ENCODE peak calls at places on chromosomes 7 and 10, in four cellular contexts. One of them, this sample, is unnamed.

GRCh38 chr7:124323597-124323996 is 290.7 kb upstream of the TMEM229A start:
- DNase-seq in vagina: no peak
- DNase-seq in upper lobe of right lung: no peak
- DNase-seq in left ventricle myocardium inferior: no peak
- DNase-seq in this sample: no peak

GRCh38 chr7:101935521-101936141 is 118.2 kb downstream of the CUX1 start:
- DNase-seq in vagina: no peak
- DNase-seq in left ventricle myocardium inferior: peak; percentile 79
- DNase-seq in upper lobe of right lung: peak; percentile 35
- DNase-seq in this sample: no peak

GRCh38 chr7:43873300-43873699 is 4.0 kb upstream of the MRPS24 start:
- DNase-seq in vagina: no peak
- DNase-seq in left ventricle myocardium inferior: peak; percentile 46
- DNase-seq in upper lobe of right lung: no peak
- DNase-seq in this sample: no peak

GRCh38 chr7:116953372-116953726 is at the start of gene ST7:
- DNase-seq in left ventricle myocardium inferior: peak; percentile 51
- DNase-seq in vagina: no peak
- DNase-seq in upper lobe of right lung: no peak
- DNase-seq in this sample: peak; percentile 78

GRCh38 chr10:77163670-77164348 is 473.8 kb downstream of the KCNMA1 start:
- DNase-seq in vagina: no peak
- DNase-seq in left ventricle myocardium inferior: no peak
- DNase-seq in upper lobe of right lung: no peak
- DNase-seq in this sample: no peak

GRCh38 chr7:159099711-159100231 is 44.9 kb downstream of the VIPR2 start:
- DNase-seq in left ventricle myocardium inferior: peak; percentile 14
- DNase-seq in vagina: no peak
- DNase-seq in upper lobe of right lung: peak; percentile 43
- DNase-seq in this sample: no peak

GRCh38 chr10:15262036-15262713 is 93.7 kb upstream of the NMT2 start:
- DNase-seq in left ventricle myocardium inferior: no peak
- DNase-seq in upper lobe of right lung: no peak
- DNase-seq in vagina: no peak
- DNase-seq in this sample: peak; percentile 11

GRCh38 chr10:21191512-21191911 is 294.4 kb upstream of the NEBL start:
- DNase-seq in upper lobe of right lung: no peak
- DNase-seq in vagina: no peak
- DNase-seq in left ventricle myocardium inferior: no peak
- DNase-seq in this sample: no peak

GRCh38 chr7:70376561-70377031 is 755.3 kb upstream of the GALNT17 start:
- DNase-seq in upper lobe of right lung: no peak
- DNase-seq in vagina: no peak
- DNase-seq in left ventricle myocardium inferior: no peak
- DNase-seq in this sample: no peak

GRCh38 chr10:72244573-72245038 is 28.5 kb upstream of the ASCC1 start:
- DNase-seq in left ventricle myocardium inferior: peak; percentile 3
- DNase-seq in upper lobe of right lung: no peak
- DNase-seq in vagina: no peak
- DNase-seq in this sample: no peak

GRCh38 chr7:140078392-140078791 is 15.6 kb upstream of the PARP12 start:
- DNase-seq in upper lobe of right lung: no peak
- DNase-seq in left ventricle myocardium inferior: no peak
- DNase-seq in vagina: no peak
- DNase-seq in this sample: no peak

GRCh38 chr7:23121175-23121574 is 15.6 kb downstream of the KLHL7 start:
- DNase-seq in upper lobe of right lung: no peak
- DNase-seq in vagina: no peak
- DNase-seq in left ventricle myocardium inferior: no peak
- DNase-seq in this sample: no peak

GRCh38 chr10:101442456-101442800 is 88.5 kb downstream of the BTRC start:
- DNase-seq in vagina: no peak
- DNase-seq in upper lobe of right lung: no peak
- DNase-seq in left ventricle myocardium inferior: no peak
- DNase-seq in this sample: no peak

GRCh38 chr10:22624289-22624738 is 90.1 kb downstream of the PIP4K2A start:
- DNase-seq in vagina: no peak
- DNase-seq in upper lobe of right lung: no peak
- DNase-seq in left ventricle myocardium inferior: no peak
- DNase-seq in this sample: no peak

GRCh38 chr7:51034531-51035264 is 252.0 kb upstream of the GRB10 start:
- DNase-seq in vagina: no peak
- DNase-seq in left ventricle myocardium inferior: no peak
- DNase-seq in upper lobe of right lung: no peak
- DNase-seq in this sample: no peak

GRCh38 chr7:116740758-116741462 is 68.9 kb downstream of the MET start:
- DNase-seq in vagina: no peak
- DNase-seq in upper lobe of right lung: no peak
- DNase-seq in left ventricle myocardium inferior: no peak
- DNase-seq in this sample: no peak

GRCh38 chr7:22393825-22394458 is 37.0 kb upstream of the RAPGEF5 start:
- DNase-seq in upper lobe of right lung: no peak
- DNase-seq in left ventricle myocardium inferior: no peak
- DNase-seq in vagina: no peak
- DNase-seq in this sample: no peak

GRCh38 chr10:47034511-47035051 is 123.4 kb downstream of the PTPN20 start:
- DNase-seq in left ventricle myocardium inferior: no peak
- DNase-seq in vagina: no peak
- DNase-seq in upper lobe of right lung: peak; percentile 43
- DNase-seq in this sample: no peak

GRCh38 chr7:94414481-94414880 is 19.8 kb downstream of the COL1A2 start:
- DNase-seq in upper lobe of right lung: no peak
- DNase-seq in left ventricle myocardium inferior: no peak
- DNase-seq in vagina: no peak
- DNase-seq in this sample: no peak

GRCh38 chr10:111075577-111076185 is 1.1 kb upstream of the ADRA2A start:
- DNase-seq in left ventricle myocardium inferior: no peak
- DNase-seq in vagina: no peak
- DNase-seq in upper lobe of right lung: no peak
- DNase-seq in this sample: no peak

GRCh38 chr10:16832351-16833080 is 15.3 kb upstream of the RSU1 start:
- DNase-seq in vagina: no peak
- DNase-seq in upper lobe of right lung: no peak
- DNase-seq in left ventricle myocardium inferior: no peak
- DNase-seq in this sample: no peak

GRCh38 chr10:96964131-96964530 is 132.0 kb downstream of the LCOR start:
- DNase-seq in vagina: no peak
- DNase-seq in left ventricle myocardium inferior: no peak
- DNase-seq in upper lobe of right lung: no peak
- DNase-seq in this sample: no peak

GRCh38 chr10:127962205-127962604 is 55.3 kb downstream of the PTPRE start:
- DNase-seq in upper lobe of right lung: no peak
- DNase-seq in left ventricle myocardium inferior: no peak
- DNase-seq in vagina: no peak
- DNase-seq in this sample: no peak

GRCh38 chr10:35546824-35547225 is 58.3 kb upstream of the GJD4 start:
- DNase-seq in upper lobe of right lung: no peak
- DNase-seq in vagina: no peak
- DNase-seq in left ventricle myocardium inferior: no peak
- DNase-seq in this sample: no peak

GRCh38 chr7:118153551-118154177 is 30.3 kb upstream of the LSM8 start:
- DNase-seq in vagina: no peak
- DNase-seq in left ventricle myocardium inferior: no peak
- DNase-seq in upper lobe of right lung: no peak
- DNase-seq in this sample: peak; percentile 26

GRCh38 chr10:73262105-73262730 is 9.8 kb upstream of the MRPS16 start:
- DNase-seq in vagina: no peak
- DNase-seq in left ventricle myocardium inferior: no peak
- DNase-seq in upper lobe of right lung: no peak
- DNase-seq in this sample: no peak

GRCh38 chr7:64078699-64078994 is 33.4 kb downstream of the ZNF727 start:
- DNase-seq in left ventricle myocardium inferior: no peak
- DNase-seq in upper lobe of right lung: no peak
- DNase-seq in vagina: no peak
- DNase-seq in this sample: no peak

GRCh38 chr10:121800831-121801230 is 127.0 kb downstream of the ATE1 start:
- DNase-seq in left ventricle myocardium inferior: no peak
- DNase-seq in upper lobe of right lung: no peak
- DNase-seq in vagina: no peak
- DNase-seq in this sample: no peak

GRCh38 chr7:81604075-81604807 is 165.6 kb downstream of the HGF start:
- DNase-seq in left ventricle myocardium inferior: no peak
- DNase-seq in upper lobe of right lung: no peak
- DNase-seq in vagina: no peak
- DNase-seq in this sample: no peak

GRCh38 chr10:122149607-122150505 is 121.2 kb upstream of the BTBD16 start:
- DNase-seq in upper lobe of right lung: no peak
- DNase-seq in left ventricle myocardium inferior: peak; percentile 68
- DNase-seq in vagina: no peak
- DNase-seq in this sample: no peak

GRCh38 chr10:133156674-133157579 is 3.1 kb upstream of the KNDC1 start:
- DNase-seq in upper lobe of right lung: no peak
- DNase-seq in left ventricle myocardium inferior: no peak
- DNase-seq in vagina: no peak
- DNase-seq in this sample: no peak

GRCh38 chr10:91462423-91462822 is 52.3 kb downstream of the HECTD2 start:
- DNase-seq in left ventricle myocardium inferior: no peak
- DNase-seq in upper lobe of right lung: no peak
- DNase-seq in vagina: no peak
- DNase-seq in this sample: no peak

GRCh38 chr10:96395931-96396877 is 37.4 kb upstream of the OPALIN start:
- DNase-seq in left ventricle myocardium inferior: peak; percentile 61
- DNase-seq in upper lobe of right lung: peak; percentile 77
- DNase-seq in vagina: no peak
- DNase-seq in this sample: peak; percentile 48

GRCh38 chr10:133039823-133040704 is 47.7 kb upstream of the ADGRA1 start:
- DNase-seq in vagina: no peak
- DNase-seq in upper lobe of right lung: no peak
- DNase-seq in left ventricle myocardium inferior: no peak
- DNase-seq in this sample: no peak

GRCh38 chr10:110783509-110784103 is 88.1 kb upstream of the PDCD4 start:
- DNase-seq in vagina: no peak
- DNase-seq in left ventricle myocardium inferior: no peak
- DNase-seq in upper lobe of right lung: no peak
- DNase-seq in this sample: peak; percentile 83

GRCh38 chr10:93746844-93747284 is 10.9 kb upstream of the LGI1 start:
- DNase-seq in upper lobe of right lung: no peak
- DNase-seq in vagina: no peak
- DNase-seq in left ventricle myocardium inferior: no peak
- DNase-seq in this sample: no peak

GRCh38 chr7:36202347-36202896 is 49.4 kb downstream of the EEPD1 start:
- DNase-seq in upper lobe of right lung: no peak
- DNase-seq in vagina: no peak
- DNase-seq in left ventricle myocardium inferior: no peak
- DNase-seq in this sample: no peak

GRCh38 chr10:72009062-72009429 is 44.9 kb downstream of the CHST3 start:
- DNase-seq in vagina: no peak
- DNase-seq in upper lobe of right lung: no peak
- DNase-seq in left ventricle myocardium inferior: no peak
- DNase-seq in this sample: no peak

GRCh38 chr10:25112016-25112415 is 62.8 kb upstream of the GPR158 start:
- DNase-seq in upper lobe of right lung: no peak
- DNase-seq in vagina: no peak
- DNase-seq in left ventricle myocardium inferior: no peak
- DNase-seq in this sample: no peak

GRCh38 chr10:18205098-18205834 is 65.0 kb downstream of the CACNB2 start:
- DNase-seq in vagina: no peak
- DNase-seq in left ventricle myocardium inferior: no peak
- DNase-seq in upper lobe of right lung: no peak
- DNase-seq in this sample: no peak

This sample was measured in CD4-positive, alpha-beta memory T cell.